ENCODE peak calls at places on chromosomes 2 and 18, in four cellular contexts. K is activated naive CD4-positive, alpha-beta T cell; B is stimulated activated CD4-positive, alpha-beta T cell treated with anti-CD3 and anti-CD28 coated beads, Interleukin-15, amount 100 ng/mL, for 1 hour; S is pancreas. I is an unnamed sample.

GRCh38 chr18:60892855-60893254 is 440.4 kb upstream of the CDH20 start:
- DNase-seq in K (no peak), S (no peak), B (no peak), I (no peak)

GRCh38 chr2:54589340-54590215 is 133.5 kb downstream of the SPTBN1 start:
- DNase-seq in S (no peak), K (no peak), B (no peak), I (no peak)

GRCh38 chr18:22813648-22814328 is 119.3 kb upstream of the RBBP8 start:
- DNase-seq in K (no peak), B (no peak), S (no peak), I (peak)

GRCh38 chr2:130261970-130262760 is 63.9 kb upstream of the TUBA3E start:
- DNase-seq in S (no peak), K (no peak), B (no peak), I (no peak)

GRCh38 chr2:241213567-241213966 is 25.1 kb downstream of the ANO7 start:
- DNase-seq in K (no peak), S (no peak), B (no peak), I (no peak)

GRCh38 chr2:104846955-104847820 is 6.7 kb upstream of the POU3F3 start:
- DNase-seq in S (no peak), B (no peak), K (no peak), I (no peak)

GRCh38 chr2:146837857-146838256 is 1007.0 kb upstream of the ACVR2A start:
- DNase-seq in K (no peak), B (no peak), S (no peak), I (peak)

GRCh38 chr2:69200107-69200520 is 186.9 kb downstream of the GFPT1 start:
- DNase-seq in S (no peak), B (no peak), K (no peak), I (no peak)

GRCh38 chr2:185700883-185701282 is 37.7 kb upstream of the FSIP2 start:
- DNase-seq in K (no peak), B (no peak), S (no peak), I (no peak)

GRCh38 chr2:128623776-128624424 is 305.2 kb upstream of the HS6ST1 start:
- DNase-seq in S (no peak), K (no peak), B (no peak), I (no peak)

GRCh38 chr2:241976296-241976695 is 106.8 kb downstream of the RTP5 start:
- DNase-seq in K (no peak), S (no peak), B (no peak), I (no peak)

GRCh38 chr2:11749646-11750349 is 3.4 kb downstream of the LPIN1 start:
- DNase-seq in B (no peak), S (no peak), K (no peak), I (no peak)

GRCh38 chr2:135685361-135685760 is 56.3 kb upstream of the UBXN4 start:
- DNase-seq in S (no peak), B (no peak), K (no peak), I (no peak)

GRCh38 chr18:21074336-21075323 is 37.0 kb downstream of the ROCK1 start:
- DNase-seq in K (no peak), B (no peak), S (no peak), I (no peak)

GRCh38 chr18:9706081-9706935 is 1.8 kb upstream of the RAB31 start:
- DNase-seq in B (no peak), S (no peak), K (no peak), I (no peak)

I was measured in COR-L47.